ENCODE peak calls at places on chromosomes 16 and 17, in four cellular contexts. N is stomach, P is suprapubic skin, F is upper lobe of left lung. W is an unnamed sample.

GRCh38 chr17:8785547-8786412 is 13.4 kb downstream of the MFSD6L start:
- DNase-seq in N (peak; percentile 79), P (peak; percentile 81), F (peak; percentile 72), W (peak; percentile 94)

GRCh38 chr16:65457084-65457483 is 335.2 kb upstream of the CDH11 start:
- DNase-seq in F (no peak), N (no peak), P (no peak), W (no peak)

GRCh38 chr16:17773698-17774101 is 302.9 kb upstream of the XYLT1 start:
- DNase-seq in P (peak; percentile 64), N (no peak), F (no peak), W (peak; percentile 12)

GRCh38 chr16:8155275-8155674 is 435.0 kb downstream of the TMEM114 start:
- DNase-seq in N (no peak), P (no peak), F (no peak), W (no peak)

GRCh38 chr17:63096426-63096825 is 130.4 kb downstream of the TANC2 start:
- DNase-seq in F (no peak), N (no peak), P (no peak), W (no peak)

GRCh38 chr16:27253526-27253930 is 15.0 kb downstream of the NSMCE1 start:
- DNase-seq in F (no peak), N (no peak), P (no peak), W (no peak)

GRCh38 chr16:72923757-72924156 is 124.2 kb downstream of the ZFHX3 start:
- DNase-seq in F (no peak), N (no peak), P (no peak), W (no peak)

GRCh38 chr16:52435573-52435972 is 111.4 kb downstream of the TOX3 start:
- DNase-seq in F (no peak), P (no peak), N (no peak), W (no peak)

GRCh38 chr17:81940538-81941483 is 3.7 kb upstream of the PYCR1 start:
- DNase-seq in N (no peak), P (no peak), F (no peak), W (no peak)

GRCh38 chr17:82330322-82331239 is 3.0 kb downstream of the SECTM1 start:
- DNase-seq in P (no peak), F (no peak), N (no peak), W (no peak)

GRCh38 chr17:78450696-78451344 is 72.4 kb downstream of the PGS1 start:
- DNase-seq in F (no peak), P (no peak), N (no peak), W (no peak)

GRCh38 chr16:9123871-9124270 is 32.4 kb downstream of the HAPSTR1 start:
- DNase-seq in F (peak; percentile 90), N (peak; percentile 85), P (peak; percentile 74), W (no peak)

GRCh38 chr16:31225193-31225592 is 8.3 kb upstream of the PYDC1 start:
- DNase-seq in P (no peak), F (no peak), N (no peak), W (no peak)

GRCh38 chr17:38898812-38899348 is 26.5 kb upstream of the LASP1NB start:
- DNase-seq in F (peak; percentile 76), N (peak; percentile 50), P (no peak), W (no peak)

GRCh38 chr16:63720848-63721247 is 1401.0 kb downstream of the CDH11 start:
- DNase-seq in N (no peak), P (no peak), F (no peak), W (no peak)

GRCh38 chr17:17448076-17448475 is 28.7 kb upstream of the MED9 start:
- DNase-seq in P (no peak), F (no peak), N (no peak), W (no peak)

GRCh38 chr17:80246266-80246681 is 14.4 kb upstream of the RNF213 start:
- DNase-seq in P (peak; percentile 56), N (no peak), F (no peak), W (no peak)

GRCh38 chr16:23256440-23256839 is 45.7 kb upstream of the SCNN1B start:
- DNase-seq in N (no peak), P (peak; percentile 2), F (no peak), W (no peak)

GRCh38 chr17:42283241-42284019 is 4.9 kb upstream of the STAT5A start:
- DNase-seq in P (peak; percentile 54), F (no peak), N (peak; percentile 22), W (no peak)

GRCh38 chr16:55643161-55643970 is 12.4 kb upstream of the SLC6A2 start:
- DNase-seq in F (peak; percentile 38), P (no peak), N (peak; percentile 59), W (no peak)
- TF ChIP-seq CTCF in F (no peak), P (no peak), N (no peak), W (no peak)

DNA sequence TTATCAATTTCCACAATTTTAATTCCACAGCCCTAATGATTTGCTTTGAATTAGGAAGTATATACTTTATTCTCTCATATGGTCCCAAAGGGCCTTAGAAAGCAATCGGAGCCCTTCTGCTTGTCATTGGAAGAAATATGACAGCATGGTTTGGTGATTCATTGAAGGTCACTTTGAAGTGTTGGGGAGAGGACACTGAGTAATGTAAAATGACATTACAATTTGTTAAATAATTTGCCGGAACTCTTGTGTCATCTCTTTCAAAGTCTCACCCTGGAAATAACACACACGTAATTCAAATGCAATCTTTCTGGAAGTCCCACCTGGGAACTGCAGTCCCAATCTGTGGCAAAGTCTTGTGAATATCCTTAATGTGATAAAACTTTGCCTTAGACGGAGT is 59.8 kb downstream of the BMERB1 start:
- DNase-seq in P (no peak), F (no peak), N (no peak), W (no peak)
- TF ChIP-seq EP300 in P (no peak), F (no peak), N (no peak), W (no peak)

DNA sequence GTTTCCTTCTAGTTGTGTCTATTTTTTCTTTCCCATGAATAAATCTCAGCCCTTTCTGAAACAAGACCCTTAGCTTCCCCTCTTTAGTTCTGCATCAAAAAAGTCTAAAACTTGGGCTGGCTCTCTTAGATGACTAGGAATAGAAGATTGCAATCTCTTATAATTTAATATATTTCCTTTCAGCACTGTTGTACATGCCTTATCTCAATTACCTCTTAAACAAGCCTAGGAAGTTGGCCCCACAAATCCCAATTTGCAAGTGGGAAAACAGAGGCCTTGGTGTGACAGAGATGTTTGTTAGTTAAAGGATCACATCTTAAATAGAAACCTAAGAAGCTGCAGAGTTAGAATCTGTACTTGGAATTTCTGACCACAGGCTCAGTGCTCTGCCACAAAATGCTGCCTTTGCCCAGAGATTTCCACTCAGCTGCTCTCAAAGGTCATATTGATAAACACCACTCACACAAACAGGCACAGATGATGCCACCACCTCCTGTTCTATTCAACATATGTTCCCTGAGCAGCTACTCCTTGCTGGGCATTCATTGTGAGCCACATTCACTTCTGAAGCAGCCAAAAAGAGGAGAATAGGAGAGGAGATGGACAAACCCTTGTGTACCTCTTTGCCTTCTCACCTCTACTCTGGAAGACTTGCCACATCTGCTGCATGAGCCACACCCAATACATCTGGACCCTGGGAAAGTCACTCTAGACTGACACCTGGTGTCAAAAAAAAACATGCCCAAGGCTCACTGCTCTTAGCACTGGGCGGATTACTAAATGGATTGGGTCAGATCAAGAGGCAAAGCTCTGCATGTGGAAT is 5.5 kb downstream of the CCDC182 start:
- DNase-seq in F (no peak), P (no peak), N (no peak), W (no peak)
- TF ChIP-seq CTCF in F (no peak), P (peak; percentile 15), N (no peak), W (no peak)

DNA sequence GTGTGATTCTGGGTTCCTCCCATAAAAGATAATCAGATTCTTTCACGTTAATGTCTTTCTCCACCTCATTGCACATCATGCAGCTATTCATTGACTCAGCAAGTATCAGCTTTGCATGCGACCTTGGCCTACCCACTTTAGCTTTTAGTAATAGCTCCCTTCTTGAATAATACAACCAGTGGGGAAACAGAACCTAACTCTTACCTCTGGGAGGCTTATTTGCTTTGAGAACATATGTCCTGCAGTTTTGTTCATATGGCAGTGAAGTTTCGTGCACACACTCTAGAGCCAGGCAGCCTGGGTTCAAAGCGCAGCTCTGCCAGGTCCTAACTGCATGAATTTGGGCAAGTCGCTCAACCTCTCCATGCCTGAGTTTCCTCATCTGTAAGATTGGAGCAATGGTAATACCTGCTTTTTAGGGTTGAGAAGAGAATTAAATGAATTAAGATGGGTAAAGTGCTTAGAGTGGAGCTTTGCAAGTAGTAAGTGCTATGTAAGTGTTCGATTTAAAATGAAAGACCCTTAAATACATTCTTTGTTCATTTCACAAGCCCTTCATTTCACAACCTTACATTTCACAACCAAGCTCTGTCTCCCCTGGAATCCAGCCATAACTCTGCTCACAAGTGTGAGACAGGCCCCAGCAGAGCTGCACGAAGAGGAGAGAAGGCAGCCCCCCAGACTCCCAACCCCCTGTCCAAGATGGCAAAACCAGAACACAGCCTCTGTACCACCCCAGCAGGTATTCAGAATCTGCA is 29.3 kb downstream of the MAPT start:
- DNase-seq in P (no peak), F (peak; percentile 35), N (no peak), W (no peak)
- TF ChIP-seq EP300 in P (no peak), F (no peak), N (no peak), W (no peak)

DNA sequence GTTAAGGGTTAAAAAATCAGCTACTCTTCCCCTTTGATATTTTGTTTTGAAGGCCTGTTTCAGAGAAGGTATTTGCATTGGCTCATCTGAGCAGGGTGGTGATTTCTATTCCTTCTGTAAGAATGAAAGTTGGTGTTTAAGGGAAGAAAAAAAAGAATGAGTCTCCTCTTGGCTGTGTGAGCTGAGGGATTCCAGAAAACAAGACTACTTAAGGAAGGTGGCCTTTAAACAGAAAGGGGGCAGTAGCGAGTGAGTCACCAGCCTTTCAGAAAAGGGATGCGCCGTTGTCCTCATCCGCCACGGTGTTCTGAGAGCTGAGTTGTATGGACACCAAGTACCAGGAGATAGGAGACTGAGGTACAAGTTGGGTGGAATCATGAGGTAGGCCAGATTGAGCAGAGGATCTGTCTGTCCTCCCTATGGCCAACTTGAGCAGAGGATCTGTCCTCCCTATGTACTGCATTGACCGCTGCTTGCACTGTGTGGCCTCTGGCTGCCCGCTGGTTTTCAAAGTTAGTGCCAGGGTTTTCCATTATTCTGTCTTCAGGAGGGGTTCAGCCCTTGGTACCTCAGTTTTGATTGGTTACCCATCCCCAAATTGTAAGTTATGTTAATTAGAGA is 8.2 kb downstream of the PRKCA start:
- DNase-seq in P (no peak), N (no peak), F (no peak), W (no peak)
- TF ChIP-seq CTCF in P (no peak), N (no peak), F (no peak), W (no peak)

GRCh38 chr16:67562526-67562917 is at the start of gene CTCF:
- DNase-seq in N (peak; percentile 85), F (peak; percentile 90), P (no peak), W (peak; percentile 59)
- TF ChIP-seq EP300 in N (no peak), F (no peak), P (no peak), W (no peak)

GRCh38 chr16:89094252-89094901 is 725 bp downstream of the ACSF3 start:
- DNase-seq in N (no peak), P (no peak), F (no peak), W (no peak)
- TF ChIP-seq CTCF in N (no peak), P (no peak), F (no peak), W (no peak)

GRCh38 chr16:84850714-84851113 is 30.9 kb downstream of the CRISPLD2 start:
- DNase-seq in N (no peak), P (no peak), F (no peak), W (no peak)
- TF ChIP-seq EP300 in N (no peak), P (no peak), F (no peak), W (no peak)

DNA sequence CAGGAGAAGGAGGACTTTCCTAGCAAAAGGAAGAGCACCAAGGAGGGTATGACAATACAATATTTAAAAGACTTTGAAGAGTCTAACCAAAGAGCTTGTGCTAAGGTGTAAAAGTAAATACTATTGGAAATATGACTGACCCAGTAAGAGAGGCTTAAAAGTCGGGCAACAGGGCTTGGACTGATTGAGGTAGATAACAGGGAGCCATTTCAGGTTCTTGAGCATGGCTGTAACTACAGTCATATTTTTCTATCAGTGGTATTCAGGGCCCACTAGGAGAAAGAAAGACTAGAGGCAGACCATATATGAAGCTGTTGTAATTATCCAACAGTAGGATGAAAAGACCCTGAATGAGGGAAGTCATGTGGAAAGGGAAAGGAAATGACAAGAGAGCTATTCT is 62.3 kb downstream of the SMURF2 start:
- DNase-seq in P (no peak), F (no peak), N (no peak), W (no peak)
- TF ChIP-seq CTCF in P (no peak), F (no peak), N (no peak), W (no peak)